ENCODE peak calls at places on chromosomes 3 and 15, in eight cellular contexts. One of them, this sample, is unnamed. For H3K36me3 and H3K4me1, the result is how much of the 10 kb centered on the place peaks cover.

GRCh38 chr3:67685499-67685898 is 31.1 kb upstream of the SUCLG2 start:
- DNase-seq in tibial artery: no peak
- DNase-seq in PC-3: no peak
- DNase-seq in naive thymus-derived CD4-positive, alpha-beta T cell: peak
- DNase-seq in aorta: no peak
- DNase-seq in upper lobe of right lung: no peak
- DNase-seq in GM23248: no peak
- DNase-seq in lung: no peak
- DNase-seq in this sample: no peak

GRCh38 chr3:36907911-36908646 is 36.8 kb downstream of the TRANK1 start:
- DNase-seq in upper lobe of right lung: no peak
- DNase-seq in aorta: no peak
- DNase-seq in GM23248: peak
- DNase-seq in PC-3: peak
- DNase-seq in lung: peak
- DNase-seq in tibial artery: peak
- DNase-seq in naive thymus-derived CD4-positive, alpha-beta T cell: peak
- DNase-seq in this sample: peak

GRCh38 chr15:95659646-95660045 is 670.9 kb upstream of the NR2F2 start:
- DNase-seq in lung: no peak
- DNase-seq in PC-3: no peak
- DNase-seq in upper lobe of right lung: no peak
- DNase-seq in aorta: no peak
- DNase-seq in naive thymus-derived CD4-positive, alpha-beta T cell: no peak
- DNase-seq in GM23248: no peak
- DNase-seq in tibial artery: no peak
- DNase-seq in this sample: no peak

GRCh38 chr3:24628523-24629258 is 134.0 kb upstream of the THRB start:
- DNase-seq in aorta: no peak
- DNase-seq in lung: no peak
- DNase-seq in tibial artery: no peak
- DNase-seq in PC-3: peak
- DNase-seq in naive thymus-derived CD4-positive, alpha-beta T cell: no peak
- DNase-seq in GM23248: no peak
- DNase-seq in upper lobe of right lung: no peak
- DNase-seq in this sample: no peak

GRCh38 chr3:72818092-72818721 is 30.0 kb downstream of the SHQ1 start:
- DNase-seq in GM23248: peak
- DNase-seq in PC-3: peak
- DNase-seq in aorta: no peak
- DNase-seq in upper lobe of right lung: no peak
- DNase-seq in tibial artery: no peak
- DNase-seq in naive thymus-derived CD4-positive, alpha-beta T cell: no peak
- DNase-seq in lung: no peak
- DNase-seq in this sample: peak

GRCh38 chr15:56052389-56053045 is 59.1 kb upstream of the NEDD4 start:
- DNase-seq in lung: no peak
- DNase-seq in upper lobe of right lung: no peak
- DNase-seq in GM23248: peak
- DNase-seq in naive thymus-derived CD4-positive, alpha-beta T cell: peak
- DNase-seq in aorta: no peak
- DNase-seq in tibial artery: no peak
- DNase-seq in PC-3: peak
- DNase-seq in this sample: peak

GRCh38 chr3:139694542-139694941 is 16.8 kb upstream of the NMNAT3 start:
- DNase-seq in GM23248: no peak
- DNase-seq in tibial artery: no peak
- DNase-seq in PC-3: no peak
- DNase-seq in upper lobe of right lung: no peak
- DNase-seq in lung: no peak
- DNase-seq in aorta: no peak
- DNase-seq in naive thymus-derived CD4-positive, alpha-beta T cell: no peak
- DNase-seq in this sample: no peak

GRCh38 chr3:188583476-188584161 is 429.7 kb downstream of the LPP start:
- DNase-seq in GM23248: no peak
- DNase-seq in naive thymus-derived CD4-positive, alpha-beta T cell: no peak
- DNase-seq in upper lobe of right lung: no peak
- DNase-seq in aorta: no peak
- DNase-seq in PC-3: peak
- DNase-seq in tibial artery: no peak
- DNase-seq in lung: no peak
- DNase-seq in this sample: no peak

GRCh38 chr15:71362987-71363968 is 248.0 kb downstream of the THSD4 start:
- DNase-seq in PC-3: no peak
- DNase-seq in upper lobe of right lung: no peak
- DNase-seq in GM23248: no peak
- DNase-seq in aorta: no peak
- DNase-seq in naive thymus-derived CD4-positive, alpha-beta T cell: no peak
- DNase-seq in tibial artery: no peak
- DNase-seq in lung: no peak
- DNase-seq in this sample: no peak

GRCh38 chr15:28977377-28978010 is 91.7 kb downstream of the APBA2 start:
- DNase-seq in GM23248: peak
- DNase-seq in tibial artery: no peak
- DNase-seq in upper lobe of right lung: no peak
- DNase-seq in naive thymus-derived CD4-positive, alpha-beta T cell: no peak
- DNase-seq in aorta: no peak
- DNase-seq in PC-3: peak
- DNase-seq in lung: no peak
- DNase-seq in this sample: peak

GRCh38 chr3:94114667-94115066 is 51.8 kb downstream of the NSUN3 start:
- DNase-seq in lung: no peak
- DNase-seq in tibial artery: no peak
- DNase-seq in aorta: no peak
- DNase-seq in upper lobe of right lung: no peak
- DNase-seq in naive thymus-derived CD4-positive, alpha-beta T cell: no peak
- DNase-seq in PC-3: no peak
- DNase-seq in GM23248: no peak
- DNase-seq in this sample: peak

GRCh38 chr3:145448436-145448835 is 712.5 kb downstream of the PLOD2 start:
- DNase-seq in GM23248: no peak
- DNase-seq in lung: no peak
- DNase-seq in aorta: no peak
- DNase-seq in naive thymus-derived CD4-positive, alpha-beta T cell: no peak
- DNase-seq in tibial artery: no peak
- DNase-seq in upper lobe of right lung: no peak
- DNase-seq in PC-3: peak
- DNase-seq in this sample: no peak

GRCh38 chr3:128066111-128066510 is 13.9 kb downstream of the SEC61A1 start:
- DNase-seq in aorta: no peak
- DNase-seq in GM23248: no peak
- DNase-seq in naive thymus-derived CD4-positive, alpha-beta T cell: no peak
- DNase-seq in upper lobe of right lung: no peak
- DNase-seq in PC-3: no peak
- DNase-seq in tibial artery: no peak
- DNase-seq in lung: no peak
- DNase-seq in this sample: peak
- H3K36me3 ChIP-seq in aorta: under half
- H3K36me3 ChIP-seq in GM23248: half or more
- H3K36me3 ChIP-seq in naive thymus-derived CD4-positive, alpha-beta T cell: half or more
- H3K36me3 ChIP-seq in upper lobe of right lung: half or more
- H3K36me3 ChIP-seq in PC-3: half or more
- H3K36me3 ChIP-seq in tibial artery: half or more
- H3K36me3 ChIP-seq in lung: half or more
- H3K36me3 ChIP-seq in this sample: half or more

GRCh38 chr3:167651820-167652219 is 1.9 kb downstream of the WDR49 start:
- DNase-seq in tibial artery: no peak
- DNase-seq in PC-3: no peak
- DNase-seq in GM23248: no peak
- DNase-seq in lung: no peak
- DNase-seq in aorta: no peak
- DNase-seq in upper lobe of right lung: no peak
- DNase-seq in naive thymus-derived CD4-positive, alpha-beta T cell: no peak
- DNase-seq in this sample: no peak

GRCh38 chr3:167649731-167650130 is 4.0 kb downstream of the WDR49 start:
- DNase-seq in tibial artery: no peak
- DNase-seq in GM23248: no peak
- DNase-seq in aorta: no peak
- DNase-seq in PC-3: no peak
- DNase-seq in lung: no peak
- DNase-seq in naive thymus-derived CD4-positive, alpha-beta T cell: no peak
- DNase-seq in upper lobe of right lung: no peak
- DNase-seq in this sample: no peak

GRCh38 chr3:167653750-167654149 is at the start of gene WDR49:
- DNase-seq in lung: no peak
- DNase-seq in aorta: no peak
- DNase-seq in PC-3: no peak
- DNase-seq in upper lobe of right lung: no peak
- DNase-seq in naive thymus-derived CD4-positive, alpha-beta T cell: no peak
- DNase-seq in tibial artery: no peak
- DNase-seq in GM23248: no peak
- DNase-seq in this sample: no peak

GRCh38 chr3:167650459-167650858 is 3.3 kb downstream of the WDR49 start:
- DNase-seq in lung: no peak
- DNase-seq in naive thymus-derived CD4-positive, alpha-beta T cell: no peak
- DNase-seq in tibial artery: no peak
- DNase-seq in PC-3: no peak
- DNase-seq in GM23248: no peak
- DNase-seq in aorta: no peak
- DNase-seq in upper lobe of right lung: no peak
- DNase-seq in this sample: no peak

GRCh38 chr3:167653155-167653554 is 587 bp downstream of the WDR49 start:
- DNase-seq in aorta: no peak
- DNase-seq in tibial artery: no peak
- DNase-seq in GM23248: no peak
- DNase-seq in naive thymus-derived CD4-positive, alpha-beta T cell: no peak
- DNase-seq in PC-3: no peak
- DNase-seq in lung: no peak
- DNase-seq in upper lobe of right lung: no peak
- DNase-seq in this sample: no peak
- H3K4me3 ChIP-seq in aorta: no peak
- H3K4me3 ChIP-seq in tibial artery: no peak
- H3K4me3 ChIP-seq in GM23248: no peak
- H3K4me3 ChIP-seq in naive thymus-derived CD4-positive, alpha-beta T cell: no peak
- H3K4me3 ChIP-seq in PC-3: no peak
- H3K4me3 ChIP-seq in lung: no peak
- H3K4me3 ChIP-seq in upper lobe of right lung: no peak
- H3K4me3 ChIP-seq in this sample: no peak

GRCh38 chr3:39137991-39138803 is 15.2 kb downstream of the CSRNP1 start:
- DNase-seq in tibial artery: peak
- DNase-seq in PC-3: no peak
- DNase-seq in upper lobe of right lung: no peak
- DNase-seq in lung: no peak
- DNase-seq in naive thymus-derived CD4-positive, alpha-beta T cell: no peak
- DNase-seq in aorta: no peak
- DNase-seq in GM23248: no peak
- DNase-seq in this sample: no peak
- H3K4me1 ChIP-seq in tibial artery: under half
- H3K4me1 ChIP-seq in PC-3: under half
- H3K4me1 ChIP-seq in upper lobe of right lung: half or more
- H3K4me1 ChIP-seq in lung: half or more
- H3K4me1 ChIP-seq in naive thymus-derived CD4-positive, alpha-beta T cell: under half
- H3K4me1 ChIP-seq in aorta: under half
- H3K4me1 ChIP-seq in GM23248: under half
- H3K4me1 ChIP-seq in this sample: under half

DNA sequence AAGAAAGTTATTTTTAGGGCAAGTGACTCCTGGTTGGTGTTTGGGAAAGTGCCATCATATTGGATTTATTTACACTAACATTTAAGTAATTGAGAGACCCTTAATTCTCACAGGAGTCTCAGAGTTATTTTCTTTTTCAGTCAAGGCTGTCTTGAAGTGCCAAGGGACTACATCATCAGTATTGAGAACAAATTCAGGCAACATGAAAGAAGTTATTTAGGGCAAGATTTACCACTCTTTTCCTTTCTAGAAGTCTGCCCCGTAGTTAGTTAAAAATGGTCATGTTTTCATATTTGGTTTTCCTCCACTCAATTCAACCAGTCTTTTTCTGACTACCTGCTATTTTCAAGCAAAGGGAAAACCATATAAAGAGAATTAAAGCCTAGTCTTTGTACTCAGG is 6.1 kb downstream of the B4GALT4 start:
- DNase-seq in upper lobe of right lung: no peak
- DNase-seq in aorta: no peak
- DNase-seq in GM23248: peak
- DNase-seq in lung: no peak
- DNase-seq in PC-3: no peak
- DNase-seq in naive thymus-derived CD4-positive, alpha-beta T cell: peak
- DNase-seq in tibial artery: no peak
- DNase-seq in this sample: no peak
- H3K36me3 ChIP-seq in upper lobe of right lung: under half
- H3K36me3 ChIP-seq in aorta: under half
- H3K36me3 ChIP-seq in GM23248: under half
- H3K36me3 ChIP-seq in lung: under half
- H3K36me3 ChIP-seq in PC-3: under half
- H3K36me3 ChIP-seq in naive thymus-derived CD4-positive, alpha-beta T cell: under half
- H3K36me3 ChIP-seq in tibial artery: under half
- H3K36me3 ChIP-seq in this sample: under half

GRCh38 chr3:181912384-181912783 is 200.7 kb downstream of the SOX2 start:
- DNase-seq in naive thymus-derived CD4-positive, alpha-beta T cell: no peak
- DNase-seq in upper lobe of right lung: no peak
- DNase-seq in tibial artery: no peak
- DNase-seq in aorta: no peak
- DNase-seq in PC-3: no peak
- DNase-seq in GM23248: no peak
- DNase-seq in lung: no peak
- DNase-seq in this sample: no peak

GRCh38 chr3:181919375-181919774 is 207.7 kb downstream of the SOX2 start:
- DNase-seq in naive thymus-derived CD4-positive, alpha-beta T cell: no peak
- DNase-seq in aorta: no peak
- DNase-seq in tibial artery: no peak
- DNase-seq in upper lobe of right lung: no peak
- DNase-seq in GM23248: peak
- DNase-seq in PC-3: peak
- DNase-seq in lung: no peak
- DNase-seq in this sample: no peak

GRCh38 chr3:181913254-181913653 is 201.5 kb downstream of the SOX2 start:
- DNase-seq in tibial artery: no peak
- DNase-seq in GM23248: no peak
- DNase-seq in PC-3: peak
- DNase-seq in naive thymus-derived CD4-positive, alpha-beta T cell: no peak
- DNase-seq in aorta: no peak
- DNase-seq in lung: no peak
- DNase-seq in upper lobe of right lung: no peak
- DNase-seq in this sample: no peak

GRCh38 chr3:181915556-181915955 is 203.8 kb downstream of the SOX2 start:
- DNase-seq in GM23248: no peak
- DNase-seq in upper lobe of right lung: no peak
- DNase-seq in lung: no peak
- DNase-seq in tibial artery: no peak
- DNase-seq in naive thymus-derived CD4-positive, alpha-beta T cell: no peak
- DNase-seq in PC-3: no peak
- DNase-seq in aorta: no peak
- DNase-seq in this sample: no peak

GRCh38 chr3:181916018-181916417 is 204.3 kb downstream of the SOX2 start:
- DNase-seq in lung: no peak
- DNase-seq in naive thymus-derived CD4-positive, alpha-beta T cell: no peak
- DNase-seq in tibial artery: no peak
- DNase-seq in aorta: no peak
- DNase-seq in upper lobe of right lung: no peak
- DNase-seq in GM23248: no peak
- DNase-seq in PC-3: no peak
- DNase-seq in this sample: no peak
- H3K4me3 ChIP-seq in lung: no peak
- H3K4me3 ChIP-seq in naive thymus-derived CD4-positive, alpha-beta T cell: no peak
- H3K4me3 ChIP-seq in tibial artery: no peak
- H3K4me3 ChIP-seq in aorta: no peak
- H3K4me3 ChIP-seq in upper lobe of right lung: no peak
- H3K4me3 ChIP-seq in GM23248: no peak
- H3K4me3 ChIP-seq in PC-3: no peak
- H3K4me3 ChIP-seq in this sample: no peak

This sample was measured in adipocyte.